ENCODE peak calls at places on chromosomes 7 and 10, in six cellular contexts. E is gastrocnemius medialis, R is astrocyte of the spinal cord, O is body of pancreas, A is hepatocyte, X is esophagus squamous epithelium. H is an unnamed sample.

GRCh38 chr10:67804395-67804678 is 33.7 kb downstream of the DNAJC12 start:
- DNase-seq in E (no peak), O (peak; percentile 48), X (no peak), A (no peak), R (no peak), H (no peak)

GRCh38 chr10:62885656-62886461 is 69.7 kb upstream of the EGR2 start:
- DNase-seq in X (no peak), E (no peak), R (peak; percentile 54), A (no peak), O (no peak), H (peak; percentile 80)

GRCh38 chr7:55733584-55733983 is 129.0 kb downstream of the SEPTIN14 start:
- DNase-seq in E (no peak), O (no peak), X (no peak), A (peak; percentile 30), R (peak; percentile 63), H (no peak)

GRCh38 chr10:25698638-25699037 is 235.4 kb upstream of the MYO3A start:
- DNase-seq in O (no peak), E (no peak), A (no peak), R (no peak), X (no peak), H (no peak)

GRCh38 chr7:3007696-3008095 is 36.0 kb downstream of the CARD11 start:
- DNase-seq in R (no peak), O (no peak), E (no peak), A (no peak), X (no peak), H (no peak)

GRCh38 chr7:67407351-67407750 is 410.7 kb downstream of the TYW1 start:
- DNase-seq in R (no peak), A (peak; percentile 33), O (no peak), X (no peak), E (no peak), H (no peak)

GRCh38 chr10:11045487-11045886 is 27.8 kb downstream of the CELF2 start:
- DNase-seq in A (no peak), E (no peak), X (no peak), O (no peak), R (no peak), H (no peak)

GRCh38 chr10:99854860-99855259 is 72.4 kb downstream of the ABCC2 start:
- DNase-seq in X (no peak), E (no peak), R (peak; percentile 85), O (no peak), A (peak; percentile 59), H (peak; percentile 80)

GRCh38 chr10:114234132-114234531 is 4.9 kb upstream of the VWA2 start:
- DNase-seq in R (no peak), X (no peak), A (no peak), E (no peak), O (no peak), H (no peak)

GRCh38 chr7:24920702-24921679 is 59.0 kb downstream of the OSBPL3 start:
- DNase-seq in R (no peak), A (no peak), X (no peak), O (peak; percentile 36), E (no peak), H (no peak)

GRCh38 chr7:82740246-82740848 is 296.8 kb upstream of the CACNA2D1 start:
- DNase-seq in A (peak; percentile 72), R (peak; percentile 66), E (no peak), X (no peak), O (peak; percentile 37), H (peak; percentile 64)

GRCh38 chr10:4353964-4354363 is 472.0 kb upstream of the AKR1E2 start:
- DNase-seq in R (peak; percentile 89), O (no peak), X (no peak), A (no peak), E (no peak), H (peak; percentile 80)

GRCh38 chr7:42244828-42245227 is 7.8 kb upstream of the GLI3 start:
- DNase-seq in R (peak; percentile 71), E (no peak), X (no peak), A (no peak), O (no peak), H (peak; percentile 91)

GRCh38 chr7:81231203-81231922 is 312.5 kb upstream of the SEMA3C start:
- DNase-seq in A (no peak), O (no peak), R (no peak), E (no peak), X (no peak), H (no peak)

GRCh38 chr7:89264126-89264525 is 468.6 kb upstream of the TEX47 start:
- DNase-seq in X (no peak), R (no peak), A (no peak), O (no peak), E (no peak), H (no peak)

GRCh38 chr7:18420758-18421157 is 74.8 kb upstream of the HDAC9 start:
- DNase-seq in R (no peak), E (no peak), A (no peak), O (no peak), X (no peak), H (peak; percentile 24)

GRCh38 chr10:22437620-22438588 is 92.6 kb downstream of the SPAG6 start:
- DNase-seq in R (peak; percentile 58), O (no peak), X (no peak), A (peak; percentile 54), E (no peak), H (no peak)

GRCh38 chr10:22434521-22434920 is 89.2 kb downstream of the SPAG6 start:
- DNase-seq in A (no peak), O (no peak), X (no peak), E (no peak), R (no peak), H (no peak)

GRCh38 chr10:22435650-22436049 is 90.4 kb downstream of the SPAG6 start:
- DNase-seq in E (no peak), X (no peak), R (no peak), O (no peak), A (no peak), H (no peak)

GRCh38 chr10:22436893-22437619 is 91.8 kb downstream of the SPAG6 start:
- DNase-seq in E (peak; percentile 86), X (peak; percentile 63), R (peak; percentile 98), A (peak; percentile 93), O (peak; percentile 84), H (peak; percentile 89)

GRCh38 chr10:22436526-22436892 is 91.2 kb downstream of the SPAG6 start:
- DNase-seq in X (no peak), R (no peak), O (no peak), A (no peak), E (no peak), H (no peak)
- H3K4me3 ChIP-seq in X (peak overlapping the region; percentile 54), R (peak overlapping the region; percentile 72), O (peak overlapping the region; percentile 16), A (peak overlapping the region; percentile 72), E (peak overlapping the region; percentile 84), H (peak overlapping the region; percentile 64)

DNA sequence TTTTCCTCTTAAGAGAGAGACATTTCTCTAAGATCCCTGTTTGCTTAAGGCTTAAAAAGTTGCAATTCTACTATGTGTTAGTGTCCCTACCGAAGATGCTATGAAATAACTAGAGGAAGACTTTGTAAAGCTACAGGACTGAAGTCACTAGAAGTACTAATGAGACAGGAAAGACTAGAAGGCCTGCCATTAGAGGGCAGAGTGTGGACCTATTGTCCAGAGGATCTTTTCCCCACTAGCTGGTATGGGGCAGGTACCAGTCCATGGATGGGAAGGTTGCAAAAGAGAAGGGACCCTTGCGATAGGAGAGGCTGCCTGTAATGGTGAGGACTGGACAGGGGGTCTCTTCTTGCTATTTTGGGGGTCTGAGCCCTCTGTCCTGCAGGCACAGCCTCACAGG is 178.1 kb downstream of the TMEM178B start:
- DNase-seq in X (no peak), E (no peak), A (no peak), O (no peak), R (no peak), H (peak; percentile 2)
- TF ChIP-seq CTCF in X (no peak), E (no peak), A (no peak), O (no peak), R (peak; percentile 17), H (peak; percentile 17)

GRCh38 chr7:105878746-105879605 is 2.6 kb upstream of the ATXN7L1 start:
- DNase-seq in R (no peak), O (no peak), A (no peak), E (no peak), X (no peak), H (no peak)

GRCh38 chr7:105879782-105880181 is 3.4 kb upstream of the ATXN7L1 start:
- DNase-seq in O (no peak), E (no peak), X (no peak), A (no peak), R (no peak), H (no peak)

GRCh38 chr7:105876964-105877601 is 684 bp upstream of the ATXN7L1 start:
- DNase-seq in O (peak; percentile 54), R (peak; percentile 20), E (peak; percentile 20), A (peak; percentile 79), X (no peak), H (peak; percentile 55)

GRCh38 chr7:105876091-105876963 is at the start of gene ATXN7L1:
- DNase-seq in X (peak; percentile 67), E (peak; percentile 93), O (peak; percentile 95), R (peak; percentile 98), A (peak; percentile 97), H (peak; percentile 98)

GRCh38 chr7:105877736-105878135 is 1.3 kb upstream of the ATXN7L1 start:
- DNase-seq in O (no peak), A (no peak), R (no peak), X (no peak), E (no peak), H (peak; percentile 22)
- H3K4me3 ChIP-seq in O (no peak overlapping the region), A (peak overlapping the region; percentile 2), R (peak overlapping the region; percentile 69), X (peak overlapping the region; percentile 61), E (peak overlapping the region; percentile 70), H (peak overlapping the region; percentile 79)

GRCh38 chr7:12207046-12207445 is 4.0 kb upstream of the TMEM106B start:
- DNase-seq in R (no peak), A (no peak), O (peak; percentile 16), X (no peak), E (no peak), H (no peak)

GRCh38 chr7:12217311-12217710 is 6.2 kb downstream of the TMEM106B start:
- DNase-seq in A (no peak), O (no peak), E (no peak), R (no peak), X (no peak), H (no peak)

GRCh38 chr7:12212051-12212485 is 974 bp downstream of the TMEM106B start:
- DNase-seq in E (no peak), X (no peak), O (no peak), R (peak; percentile 12), A (peak; percentile 33), H (peak; percentile 25)

GRCh38 chr7:12210179-12211053 is 678 bp upstream of the TMEM106B start:
- DNase-seq in E (peak; percentile 40), O (peak; percentile 68), A (peak; percentile 68), R (no peak), X (no peak), H (no peak)

DNA sequence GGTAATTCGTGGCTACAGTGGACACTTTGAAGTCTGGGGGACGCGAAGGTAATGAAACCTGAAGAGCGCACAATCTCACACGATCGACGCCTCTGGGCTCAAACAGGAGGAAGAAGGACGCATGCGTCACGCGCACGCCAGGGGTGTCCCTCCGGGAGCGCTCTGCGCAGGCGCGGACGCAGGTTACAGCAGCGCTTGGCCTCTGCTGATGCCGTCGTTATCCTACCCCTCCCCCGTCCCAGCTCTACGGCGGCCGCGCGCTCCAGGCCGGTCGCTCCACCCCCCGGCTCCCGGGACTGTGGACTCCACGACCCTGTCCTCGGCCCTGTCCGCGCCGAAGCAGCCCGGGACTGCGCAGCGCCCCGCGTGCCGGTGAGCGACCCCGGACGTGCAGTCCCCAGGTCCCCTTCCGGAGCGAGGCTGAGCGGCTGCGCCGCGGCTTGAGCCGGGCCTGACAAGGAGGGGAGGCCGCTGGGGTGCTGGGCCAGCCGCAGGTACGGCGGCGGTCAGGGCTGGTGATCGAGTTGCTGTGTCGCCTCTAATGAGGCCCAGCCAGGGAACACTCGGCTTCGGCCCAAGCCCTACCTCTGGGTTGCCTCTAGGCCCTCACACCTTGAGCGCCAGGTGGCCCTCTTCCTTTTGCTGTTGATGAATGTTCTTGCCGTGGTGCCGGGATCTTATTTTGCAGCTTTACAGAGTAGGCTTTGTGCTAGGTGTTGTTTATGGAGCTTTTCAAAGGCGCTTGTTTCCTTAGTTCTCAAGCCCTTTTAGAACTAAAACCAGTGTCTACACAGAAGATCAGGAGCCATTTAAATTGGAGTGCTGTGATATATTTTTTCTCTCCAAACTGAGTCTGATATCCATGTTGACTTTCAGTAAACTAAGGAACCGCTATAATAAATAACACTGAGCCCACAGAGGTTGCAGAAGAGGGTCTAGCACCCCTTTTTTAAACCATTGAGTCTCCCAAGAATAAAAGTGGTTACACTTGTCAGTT is at the start of gene TMEM106B:
- DNase-seq in R (peak; percentile 95), E (peak; percentile 97), A (peak; percentile 99), O (peak; percentile 98), X (peak; percentile 74), H (peak; percentile 92)
- TF ChIP-seq CTCF in R (no peak), E (no peak), A (peak; percentile 26), O (peak; percentile 28), X (no peak), H (no peak)

H was measured in fibroblast of mammary gland.